ENCODE peak calls at places on chromosomes 5 and 9, in four cellular contexts. R is NCI-H146, E is IMR-90, S is uterus. V is an unnamed sample.

GRCh38 chr9:86637515-86637914 is 283.3 kb upstream of the TUT7 start:
- DNase-seq in R (no peak), E (peak), S (peak), V (no peak)

GRCh38 chr5:141356950-141357349 is 2.1 kb downstream of the PCDHGA4 start:
- DNase-seq in R (no peak), E (no peak), S (no peak), V (no peak)

GRCh38 chr5:115607935-115608334 is 5.7 kb upstream of the TICAM2 start:
- DNase-seq in R (no peak), E (no peak), S (no peak), V (no peak)

GRCh38 chr5:115418788-115419187 is 122.3 kb upstream of the CCDC112 start:
- DNase-seq in R (peak), E (no peak), S (no peak), V (no peak)

GRCh38 chr5:31237159-31237558 is 43.7 kb downstream of the CDH6 start:
- DNase-seq in R (no peak), E (peak), S (no peak), V (peak)

GRCh38 chr9:77954619-77955018 is 77.0 kb downstream of the GNAQ start:
- DNase-seq in R (no peak), E (no peak), S (no peak), V (no peak)

GRCh38 chr5:96336351-96336985 is 96.6 kb downstream of the PCSK1 start:
- DNase-seq in R (peak), E (peak), S (peak), V (peak)

GRCh38 chr9:114351932-114352331 is 22.3 kb downstream of the ORM2 start:
- DNase-seq in R (no peak), E (no peak), S (no peak), V (no peak)

GRCh38 chr5:168195110-168195509 is 96.3 kb upstream of the WWC1 start:
- DNase-seq in R (no peak), E (no peak), S (no peak), V (no peak)

GRCh38 chr9:132018957-132019405 is 60.7 kb downstream of the MED27 start:
- DNase-seq in R (peak), E (peak), S (no peak), V (no peak)

GRCh38 chr5:41790038-41790776 is 80.0 kb downstream of the OXCT1 start:
- DNase-seq in R (peak), E (peak), S (no peak), V (no peak)

GRCh38 chr5:150515446-150515845 is 7.5 kb downstream of the NDST1 start:
- DNase-seq in R (no peak), E (peak), S (peak), V (no peak)

GRCh38 chr5:121489972-121490371 is 361.7 kb upstream of the FTMT start:
- DNase-seq in R (no peak), E (no peak), S (no peak), V (no peak)

GRCh38 chr5:72067682-72068470 is 39.4 kb upstream of the MAP1B start:
- DNase-seq in R (peak), E (peak), S (no peak), V (no peak)

GRCh38 chr5:72434056-72434780 is 73.0 kb downstream of the ZNF366 start:
- DNase-seq in R (no peak), E (no peak), S (peak), V (no peak)

GRCh38 chr5:122915717-122916399 is 70.4 kb downstream of the SNX24 start:
- DNase-seq in R (no peak), E (no peak), S (no peak), V (no peak)